ENCODE peak calls at places on chromosomes 4 and X, in five cellular contexts. T, P, C, E and K are unnamed samples.

GRCh38 chrX:11756354-11757318 is 1.4 kb upstream of the MSL3 start:
- DNase-seq in T (no peak), E (peak), C (no peak), P (no peak), K (no peak)

GRCh38 chrX:96957718-96958117 is 74.0 kb downstream of the RPA4 start:
- DNase-seq in C (no peak), P (no peak), T (no peak), E (no peak), K (no peak)

GRCh38 chrX:17226736-17227135 is 148.3 kb upstream of the NHS start:
- DNase-seq in P (no peak), T (no peak), E (peak), C (no peak), K (no peak)

GRCh38 chr4:120870279-120870673 is 52.2 kb downstream of the PRDM5 start:
- DNase-seq in T (no peak), C (no peak), P (no peak), E (peak), K (no peak)

GRCh38 chr4:135508006-135508714 is 1306.6 kb upstream of the PABPC4L start:
- DNase-seq in E (no peak), T (no peak), P (no peak), C (no peak), K (no peak)

GRCh38 chr4:25861951-25862410 is 807 bp downstream of the SEL1L3 start:
- DNase-seq in T (peak), E (peak), P (peak), C (peak), K (no peak)

GRCh38 chrX:42714981-42715688 is 62.8 kb downstream of the PPP1R2C start:
- DNase-seq in T (peak), P (peak), C (no peak), E (peak), K (no peak)

GRCh38 chrX:10875995-10876394 is 235.1 kb upstream of the HCCS start:
- DNase-seq in P (no peak), E (no peak), C (no peak), T (no peak), K (no peak)

GRCh38 chrX:127404156-127404555 is 584.6 kb downstream of the PRR32 start:
- DNase-seq in P (no peak), E (no peak), C (no peak), T (no peak), K (no peak)

GRCh38 chr4:88672987-88673386 is 24.6 kb downstream of the NAP1L5 start:
- DNase-seq in C (no peak), P (peak), T (no peak), E (peak), K (no peak)

GRCh38 chr4:1249731-1250526 is 999 bp upstream of the CTBP1 start:
- DNase-seq in C (no peak), E (peak), P (no peak), T (peak), K (no peak)

GRCh38 chr4:38782452-38783108 is at the start of gene TLR10:
- DNase-seq in C (peak), E (peak), P (peak), T (peak), K (peak)

GRCh38 chrX:9171841-9172240 is 137.9 kb upstream of the FAM9B start:
- DNase-seq in C (no peak), P (no peak), E (no peak), T (no peak), K (no peak)

GRCh38 chrX:66676413-66676812 is 37.5 kb upstream of the EDA2R start:
- DNase-seq in E (no peak), T (no peak), P (no peak), C (no peak), K (no peak)

GRCh38 chrX:154799554-154800348 is 5.5 kb downstream of the MPP1 start:
- DNase-seq in T (no peak), P (peak), C (no peak), E (no peak), K (no peak)

GRCh38 chrX:138519296-138519695 is 192.2 kb downstream of the FGF13 start:
- DNase-seq in E (peak), C (no peak), P (no peak), T (no peak), K (no peak)

GRCh38 chrX:9682456-9682855 is 83.2 kb downstream of the GPR143 start:
- DNase-seq in C (no peak), T (no peak), E (peak), P (peak), K (no peak)

GRCh38 chr4:38730830-38731646 is 51.8 kb downstream of the TLR10 start:
- DNase-seq in P (peak), T (peak), C (peak), E (peak), K (peak)

GRCh38 chr4:1515763-1516162 is 109.5 kb upstream of the NKX1-1 start:
- DNase-seq in T (no peak), P (no peak), C (no peak), E (no peak), K (no peak)

GRCh38 chr4:128635939-128636551 is 173.5 kb upstream of the JADE1 start:
- DNase-seq in C (no peak), E (no peak), T (no peak), P (no peak), K (no peak)

GRCh38 chr4:168880811-168881595 is 129.1 kb downstream of the CBR4 start:
- DNase-seq in C (no peak), E (no peak), P (no peak), T (peak), K (no peak)

GRCh38 chr4:13542577-13543042 is 1.7 kb downstream of the NKX3-2 start:
- DNase-seq in E (no peak), P (no peak), C (no peak), T (no peak), K (no peak)

GRCh38 chr4:173237722-173238121 is 69.1 kb downstream of the GALNT7 start:
- DNase-seq in P (no peak), T (no peak), E (no peak), C (no peak), K (no peak)

GRCh38 chr4:119394826-119395225 is 72.9 kb upstream of the FABP2 start:
- DNase-seq in C (no peak), P (peak), T (no peak), E (peak), K (no peak)

GRCh38 chrX:9137152-9137551 is 103.2 kb upstream of the FAM9B start:
- DNase-seq in P (no peak), E (no peak), C (no peak), T (no peak), K (no peak)

DNA sequence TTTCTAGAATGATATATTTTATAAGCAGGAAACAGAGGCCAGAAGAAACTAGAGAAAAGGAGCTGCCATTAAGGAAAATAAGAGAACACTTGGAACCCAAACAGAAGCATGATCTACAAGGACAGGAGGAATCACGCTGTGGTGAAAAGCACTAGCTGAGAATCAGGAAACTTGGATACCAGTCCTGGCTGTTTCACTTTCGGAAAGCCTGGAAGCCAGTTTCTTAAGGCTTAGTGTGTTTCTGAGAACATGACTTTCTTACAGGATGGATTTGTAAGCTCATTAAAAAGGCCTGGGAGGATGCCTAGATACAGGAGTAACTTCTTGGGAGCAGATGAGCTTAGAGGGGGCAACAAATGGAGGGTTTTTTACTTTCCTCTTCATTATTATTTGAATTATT is 36.9 kb downstream of the TLL1 start:
- DNase-seq in T (no peak), C (peak), E (no peak), P (peak), K (no peak)
- H3K27ac ChIP-seq in T (no peak), C (no peak), E (no peak), P (no peak), K (no peak)

DNA sequence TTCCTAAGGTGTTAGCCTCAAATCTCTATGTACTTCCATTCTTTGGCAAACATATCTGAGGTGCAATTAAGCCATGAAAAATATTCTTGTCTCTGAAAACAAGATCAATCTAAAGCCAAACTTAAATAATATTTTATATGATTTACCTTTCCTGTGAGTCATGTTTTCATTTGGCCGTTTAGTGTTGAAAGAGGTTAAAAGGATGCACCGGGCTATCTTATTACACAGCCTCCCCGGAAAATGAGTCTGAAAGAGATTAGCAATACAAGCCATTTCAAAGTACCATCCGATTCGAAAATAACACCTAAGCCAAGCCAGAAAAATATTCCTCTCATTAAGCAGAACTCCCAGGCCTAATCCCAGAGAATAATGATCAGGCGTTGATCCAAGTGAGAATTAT is 161.5 kb upstream of the EPHA5 start:
- DNase-seq in P (no peak), E (no peak), T (no peak), C (no peak), K (no peak)
- H3K4me3 ChIP-seq in P (no peak), E (no peak), T (no peak), C (no peak), K (no peak)

GRCh38 chr4:185566425-185566824 is 31.1 kb upstream of the PDLIM3 start:
- DNase-seq in T (no peak), C (peak), E (no peak), P (no peak), K (no peak)

GRCh38 chr4:185564355-185564754 is 29.0 kb upstream of the PDLIM3 start:
- DNase-seq in E (no peak), C (no peak), P (no peak), T (no peak), K (no peak)

GRCh38 chr4:185567828-185568442 is 32.6 kb upstream of the PDLIM3 start:
- DNase-seq in T (no peak), C (peak), E (no peak), P (peak), K (no peak)

GRCh38 chr4:185566972-185567749 is 31.9 kb upstream of the PDLIM3 start:
- DNase-seq in C (peak), P (peak), T (no peak), E (no peak), K (no peak)

GRCh38 chr4:185565696-185566095 is 30.4 kb upstream of the PDLIM3 start:
- DNase-seq in C (no peak), P (no peak), E (no peak), T (no peak), K (no peak)
- H3K27ac ChIP-seq in C (peak), P (no peak), E (no peak), T (no peak), K (no peak)

GRCh38 chrX:39144323-39144722 is 343.1 kb downstream of the MID1IP1 start:
- DNase-seq in E (no peak), C (no peak), T (no peak), P (no peak), K (no peak)
- H3K4me3 ChIP-seq in E (no peak), C (no peak), T (no peak), P (no peak), K (no peak)

GRCh38 chr4:152460488-152460887 is 75.4 kb downstream of the FBXW7 start:
- DNase-seq in E (no peak), P (no peak), T (no peak), C (no peak), K (no peak)
- H3K27ac ChIP-seq in E (no peak), P (no peak), T (peak), C (no peak), K (no peak)

GRCh38 chrX:134375691-134376090 is 84.3 kb upstream of the HPRT1 start:
- DNase-seq in C (no peak), E (no peak), P (no peak), T (no peak), K (no peak)
- H3K4me3 ChIP-seq in C (no peak), E (peak), P (no peak), T (no peak), K (no peak)

DNA sequence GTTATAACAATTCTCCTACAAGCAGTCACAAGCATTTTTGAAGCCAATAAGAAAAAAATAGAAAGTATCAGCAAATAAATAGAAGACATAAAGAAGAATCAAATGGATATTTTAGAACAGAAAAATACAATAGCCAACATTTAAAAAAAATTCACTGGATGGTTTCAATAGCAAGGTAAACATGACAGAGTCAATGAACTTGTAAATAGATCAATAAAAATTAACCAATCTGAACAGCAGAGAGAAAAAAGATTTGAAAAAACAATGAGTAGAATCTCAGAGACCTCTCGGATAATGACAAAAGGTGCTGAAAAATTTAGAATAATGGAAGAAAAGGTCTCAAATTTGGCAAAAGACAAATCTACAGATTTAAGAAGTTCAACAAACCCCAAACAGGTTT is 33.3 kb upstream of the RAB33B start:
- DNase-seq in C (no peak), E (no peak), T (no peak), P (no peak), K (no peak)
- H3K27ac ChIP-seq in C (no peak), E (no peak), T (no peak), P (no peak), K (no peak)

GRCh38 chrX:40418413-40419195 is 162.2 kb upstream of the ATP6AP2 start:
- DNase-seq in E (no peak), C (no peak), P (no peak), T (no peak), K (no peak)
- H3K4me3 ChIP-seq in E (no peak), C (no peak), P (no peak), T (no peak), K (no peak)

GRCh38 chrX:150874448-150874847 is 24.0 kb downstream of the CD99L2 start:
- DNase-seq in P (no peak), T (no peak), C (no peak), E (no peak), K (no peak)

GRCh38 chrX:150880808-150881165 is 17.7 kb downstream of the CD99L2 start:
- DNase-seq in T (peak), C (no peak), E (no peak), P (no peak), K (no peak)

DNA sequence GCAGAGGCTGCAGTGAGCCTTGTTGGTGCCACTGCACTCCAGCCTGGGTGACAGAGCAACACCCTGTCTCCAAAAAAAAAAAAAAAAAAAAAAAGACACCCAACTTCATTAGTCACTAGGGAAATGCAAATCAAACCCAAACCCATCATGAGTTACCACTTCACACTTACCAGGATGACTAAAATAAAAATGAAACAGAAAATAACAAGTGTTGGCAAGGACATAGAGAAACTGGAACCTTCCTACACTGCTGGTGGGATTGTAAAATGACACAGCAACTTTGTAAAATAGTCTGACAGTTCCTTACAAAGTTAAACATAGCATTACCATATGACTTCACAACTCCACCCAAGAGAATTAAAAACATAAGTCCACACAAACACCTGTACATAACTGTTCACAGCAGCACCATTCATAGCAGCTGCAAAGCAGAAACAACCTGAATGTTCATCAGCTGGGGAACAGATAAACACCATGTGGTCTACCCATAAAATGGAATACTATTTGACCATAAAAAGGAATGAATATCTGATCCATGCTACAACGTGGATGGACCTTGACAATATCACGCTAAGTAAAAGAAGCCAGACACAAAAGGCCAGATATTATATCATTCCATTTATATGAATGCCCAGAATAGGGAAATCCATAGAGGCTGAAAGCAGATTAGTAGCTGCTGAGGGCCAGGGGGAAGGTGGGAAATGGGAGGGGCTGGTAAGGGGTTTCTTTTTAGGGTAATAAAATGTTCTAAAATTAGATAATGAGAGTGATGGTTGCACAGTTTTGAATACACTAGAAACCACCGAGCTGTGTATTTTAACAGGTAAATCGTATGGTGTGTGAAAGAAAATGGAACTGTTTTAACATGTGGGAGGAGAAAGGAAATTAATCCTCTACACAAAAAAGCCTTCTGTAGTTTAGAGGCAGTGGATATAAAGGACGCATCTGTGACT is 18.3 kb downstream of the CD99L2 start:
- DNase-seq in T (no peak), E (no peak), C (no peak), P (no peak), K (no peak)
- H3K27ac ChIP-seq in T (no peak), E (no peak), C (no peak), P (no peak), K (no peak)